ENCODE peak calls at places on chromosomes 13 and 19, in eight cellular contexts. One of them, this sample, is unnamed.

GRCh38 chr13:99208185-99208584 is 7.5 kb downstream of the UBAC2 start:
- DNase-seq in RCC 7860: no peak
- DNase-seq in foreskin fibroblast: no peak
- DNase-seq in effector CD4-positive, alpha-beta T cell: no peak
- DNase-seq in central memory CD8-positive, alpha-beta T cell: no peak
- DNase-seq in dorsolateral prefrontal cortex: no peak
- DNase-seq in hypothalamus: no peak
- DNase-seq in NCI-H1092 treated with DMSO at 0.1 percent for 48 hours: no peak
- DNase-seq in this sample: no peak

GRCh38 chr13:80371840-80372509 is 31.0 kb upstream of the SPRY2 start:
- DNase-seq in central memory CD8-positive, alpha-beta T cell: no peak
- DNase-seq in NCI-H1092 treated with DMSO at 0.1 percent for 48 hours: no peak
- DNase-seq in dorsolateral prefrontal cortex: no peak
- DNase-seq in effector CD4-positive, alpha-beta T cell: no peak
- DNase-seq in foreskin fibroblast: no peak
- DNase-seq in hypothalamus: no peak
- DNase-seq in RCC 7860: no peak
- DNase-seq in this sample: no peak

GRCh38 chr19:44677019-44677809 is 5.9 kb downstream of the CEACAM19 start:
- DNase-seq in RCC 7860: peak
- DNase-seq in dorsolateral prefrontal cortex: no peak
- DNase-seq in NCI-H1092 treated with DMSO at 0.1 percent for 48 hours: no peak
- DNase-seq in hypothalamus: no peak
- DNase-seq in central memory CD8-positive, alpha-beta T cell: no peak
- DNase-seq in foreskin fibroblast: peak
- DNase-seq in effector CD4-positive, alpha-beta T cell: no peak
- DNase-seq in this sample: no peak

GRCh38 chr19:18110833-18111232 is 13.3 kb downstream of the MAST3 start:
- DNase-seq in foreskin fibroblast: no peak
- DNase-seq in hypothalamus: no peak
- DNase-seq in effector CD4-positive, alpha-beta T cell: no peak
- DNase-seq in NCI-H1092 treated with DMSO at 0.1 percent for 48 hours: no peak
- DNase-seq in dorsolateral prefrontal cortex: no peak
- DNase-seq in central memory CD8-positive, alpha-beta T cell: no peak
- DNase-seq in RCC 7860: no peak
- DNase-seq in this sample: no peak

GRCh38 chr19:49983645-49984229 is 22.8 kb upstream of the SIGLEC11 start:
- DNase-seq in effector CD4-positive, alpha-beta T cell: peak
- DNase-seq in foreskin fibroblast: peak
- DNase-seq in RCC 7860: peak
- DNase-seq in dorsolateral prefrontal cortex: peak
- DNase-seq in NCI-H1092 treated with DMSO at 0.1 percent for 48 hours: peak
- DNase-seq in hypothalamus: no peak
- DNase-seq in central memory CD8-positive, alpha-beta T cell: peak
- DNase-seq in this sample: no peak

GRCh38 chr19:55112246-55112780 is 5.1 kb downstream of the PPP1R12C start:
- DNase-seq in foreskin fibroblast: no peak
- DNase-seq in dorsolateral prefrontal cortex: no peak
- DNase-seq in central memory CD8-positive, alpha-beta T cell: no peak
- DNase-seq in RCC 7860: no peak
- DNase-seq in hypothalamus: no peak
- DNase-seq in effector CD4-positive, alpha-beta T cell: no peak
- DNase-seq in NCI-H1092 treated with DMSO at 0.1 percent for 48 hours: no peak
- DNase-seq in this sample: no peak

GRCh38 chr19:13830761-13831481 is 35.7 kb downstream of the ZSWIM4 start:
- DNase-seq in hypothalamus: no peak
- DNase-seq in foreskin fibroblast: peak
- DNase-seq in central memory CD8-positive, alpha-beta T cell: no peak
- DNase-seq in RCC 7860: no peak
- DNase-seq in dorsolateral prefrontal cortex: no peak
- DNase-seq in effector CD4-positive, alpha-beta T cell: no peak
- DNase-seq in NCI-H1092 treated with DMSO at 0.1 percent for 48 hours: no peak
- DNase-seq in this sample: no peak

GRCh38 chr13:107665926-107666458 is 549.3 kb downstream of the LIG4 start:
- DNase-seq in dorsolateral prefrontal cortex: no peak
- DNase-seq in effector CD4-positive, alpha-beta T cell: no peak
- DNase-seq in RCC 7860: no peak
- DNase-seq in hypothalamus: no peak
- DNase-seq in central memory CD8-positive, alpha-beta T cell: no peak
- DNase-seq in foreskin fibroblast: no peak
- DNase-seq in NCI-H1092 treated with DMSO at 0.1 percent for 48 hours: no peak
- DNase-seq in this sample: no peak

GRCh38 chr13:31045621-31046081 is 113.2 kb downstream of the TEX26 start:
- DNase-seq in foreskin fibroblast: peak
- DNase-seq in hypothalamus: no peak
- DNase-seq in RCC 7860: peak
- DNase-seq in central memory CD8-positive, alpha-beta T cell: no peak
- DNase-seq in dorsolateral prefrontal cortex: no peak
- DNase-seq in NCI-H1092 treated with DMSO at 0.1 percent for 48 hours: no peak
- DNase-seq in effector CD4-positive, alpha-beta T cell: peak
- DNase-seq in this sample: peak

GRCh38 chr19:16013851-16014840 is 62.1 kb upstream of the TPM4 start:
- DNase-seq in hypothalamus: no peak
- DNase-seq in central memory CD8-positive, alpha-beta T cell: no peak
- DNase-seq in foreskin fibroblast: no peak
- DNase-seq in RCC 7860: no peak
- DNase-seq in effector CD4-positive, alpha-beta T cell: no peak
- DNase-seq in dorsolateral prefrontal cortex: no peak
- DNase-seq in NCI-H1092 treated with DMSO at 0.1 percent for 48 hours: no peak
- DNase-seq in this sample: no peak

GRCh38 chr19:17686027-17686511 is 2.1 kb downstream of the UNC13A start:
- DNase-seq in hypothalamus: no peak
- DNase-seq in NCI-H1092 treated with DMSO at 0.1 percent for 48 hours: no peak
- DNase-seq in RCC 7860: no peak
- DNase-seq in foreskin fibroblast: peak
- DNase-seq in dorsolateral prefrontal cortex: no peak
- DNase-seq in central memory CD8-positive, alpha-beta T cell: no peak
- DNase-seq in effector CD4-positive, alpha-beta T cell: no peak
- DNase-seq in this sample: no peak

GRCh38 chr19:45408830-45409593 is 2.6 kb downstream of the POLR1G start:
- DNase-seq in effector CD4-positive, alpha-beta T cell: no peak
- DNase-seq in central memory CD8-positive, alpha-beta T cell: no peak
- DNase-seq in foreskin fibroblast: no peak
- DNase-seq in dorsolateral prefrontal cortex: no peak
- DNase-seq in NCI-H1092 treated with DMSO at 0.1 percent for 48 hours: no peak
- DNase-seq in RCC 7860: no peak
- DNase-seq in hypothalamus: no peak
- DNase-seq in this sample: no peak

GRCh38 chr13:30681489-30682242 is 53.7 kb upstream of the ALOX5AP start:
- DNase-seq in foreskin fibroblast: peak
- DNase-seq in effector CD4-positive, alpha-beta T cell: no peak
- DNase-seq in dorsolateral prefrontal cortex: no peak
- DNase-seq in central memory CD8-positive, alpha-beta T cell: no peak
- DNase-seq in hypothalamus: no peak
- DNase-seq in NCI-H1092 treated with DMSO at 0.1 percent for 48 hours: no peak
- DNase-seq in RCC 7860: no peak
- DNase-seq in this sample: no peak

GRCh38 chr19:42277821-42278809 is 9.1 kb downstream of the CIC start:
- DNase-seq in NCI-H1092 treated with DMSO at 0.1 percent for 48 hours: no peak
- DNase-seq in dorsolateral prefrontal cortex: no peak
- DNase-seq in effector CD4-positive, alpha-beta T cell: no peak
- DNase-seq in central memory CD8-positive, alpha-beta T cell: no peak
- DNase-seq in hypothalamus: no peak
- DNase-seq in foreskin fibroblast: peak
- DNase-seq in RCC 7860: no peak
- DNase-seq in this sample: no peak

GRCh38 chr19:43957891-43958290 is 6.9 kb downstream of the ZNF221 start:
- DNase-seq in foreskin fibroblast: peak
- DNase-seq in NCI-H1092 treated with DMSO at 0.1 percent for 48 hours: no peak
- DNase-seq in central memory CD8-positive, alpha-beta T cell: no peak
- DNase-seq in effector CD4-positive, alpha-beta T cell: no peak
- DNase-seq in RCC 7860: no peak
- DNase-seq in dorsolateral prefrontal cortex: no peak
- DNase-seq in hypothalamus: no peak
- DNase-seq in this sample: peak

GRCh38 chr19:45311640-45312039 is 11.0 kb downstream of the CKM start:
- DNase-seq in NCI-H1092 treated with DMSO at 0.1 percent for 48 hours: no peak
- DNase-seq in hypothalamus: no peak
- DNase-seq in foreskin fibroblast: peak
- DNase-seq in dorsolateral prefrontal cortex: no peak
- DNase-seq in effector CD4-positive, alpha-beta T cell: no peak
- DNase-seq in central memory CD8-positive, alpha-beta T cell: no peak
- DNase-seq in RCC 7860: no peak
- DNase-seq in this sample: no peak

GRCh38 chr19:17865364-17866311 is 5.9 kb downstream of the RPL18A start:
- DNase-seq in NCI-H1092 treated with DMSO at 0.1 percent for 48 hours: no peak
- DNase-seq in foreskin fibroblast: peak
- DNase-seq in RCC 7860: peak
- DNase-seq in hypothalamus: no peak
- DNase-seq in central memory CD8-positive, alpha-beta T cell: no peak
- DNase-seq in effector CD4-positive, alpha-beta T cell: no peak
- DNase-seq in dorsolateral prefrontal cortex: no peak
- DNase-seq in this sample: no peak

GRCh38 chr13:96958286-96958891 is 35.9 kb downstream of the OXGR1 start:
- DNase-seq in dorsolateral prefrontal cortex: no peak
- DNase-seq in foreskin fibroblast: peak
- DNase-seq in RCC 7860: no peak
- DNase-seq in NCI-H1092 treated with DMSO at 0.1 percent for 48 hours: peak
- DNase-seq in hypothalamus: no peak
- DNase-seq in effector CD4-positive, alpha-beta T cell: no peak
- DNase-seq in central memory CD8-positive, alpha-beta T cell: no peak
- DNase-seq in this sample: no peak

GRCh38 chr19:50559636-50560035 is 8.6 kb downstream of the LRRC4B start:
- DNase-seq in hypothalamus: no peak
- DNase-seq in effector CD4-positive, alpha-beta T cell: no peak
- DNase-seq in RCC 7860: no peak
- DNase-seq in foreskin fibroblast: no peak
- DNase-seq in central memory CD8-positive, alpha-beta T cell: no peak
- DNase-seq in NCI-H1092 treated with DMSO at 0.1 percent for 48 hours: no peak
- DNase-seq in dorsolateral prefrontal cortex: no peak
- DNase-seq in this sample: no peak

GRCh38 chr19:35736913-35737886 is 5.1 kb downstream of the IGFLR1 start:
- DNase-seq in NCI-H1092 treated with DMSO at 0.1 percent for 48 hours: no peak
- DNase-seq in central memory CD8-positive, alpha-beta T cell: no peak
- DNase-seq in effector CD4-positive, alpha-beta T cell: no peak
- DNase-seq in RCC 7860: no peak
- DNase-seq in hypothalamus: no peak
- DNase-seq in dorsolateral prefrontal cortex: no peak
- DNase-seq in foreskin fibroblast: peak
- DNase-seq in this sample: no peak

GRCh38 chr19:48512504-48513288 is 1.1 kb upstream of the LMTK3 start:
- DNase-seq in RCC 7860: no peak
- DNase-seq in central memory CD8-positive, alpha-beta T cell: no peak
- DNase-seq in effector CD4-positive, alpha-beta T cell: no peak
- DNase-seq in NCI-H1092 treated with DMSO at 0.1 percent for 48 hours: no peak
- DNase-seq in dorsolateral prefrontal cortex: no peak
- DNase-seq in hypothalamus: no peak
- DNase-seq in foreskin fibroblast: no peak
- DNase-seq in this sample: no peak

GRCh38 chr13:78608705-78609463 is 5.5 kb upstream of the POU4F1 start:
- DNase-seq in RCC 7860: no peak
- DNase-seq in central memory CD8-positive, alpha-beta T cell: no peak
- DNase-seq in NCI-H1092 treated with DMSO at 0.1 percent for 48 hours: peak
- DNase-seq in foreskin fibroblast: peak
- DNase-seq in hypothalamus: no peak
- DNase-seq in dorsolateral prefrontal cortex: no peak
- DNase-seq in effector CD4-positive, alpha-beta T cell: no peak
- DNase-seq in this sample: no peak

GRCh38 chr19:3403489-3404323 is 37.3 kb downstream of the NFIC start:
- DNase-seq in hypothalamus: peak
- DNase-seq in dorsolateral prefrontal cortex: peak
- DNase-seq in effector CD4-positive, alpha-beta T cell: no peak
- DNase-seq in RCC 7860: no peak
- DNase-seq in NCI-H1092 treated with DMSO at 0.1 percent for 48 hours: peak
- DNase-seq in foreskin fibroblast: peak
- DNase-seq in central memory CD8-positive, alpha-beta T cell: no peak
- DNase-seq in this sample: no peak

GRCh38 chr19:12495002-12495802 is 10.6 kb upstream of the ZNF709 start:
- DNase-seq in effector CD4-positive, alpha-beta T cell: peak
- DNase-seq in NCI-H1092 treated with DMSO at 0.1 percent for 48 hours: peak
- DNase-seq in hypothalamus: peak
- DNase-seq in dorsolateral prefrontal cortex: peak
- DNase-seq in RCC 7860: peak
- DNase-seq in foreskin fibroblast: peak
- DNase-seq in central memory CD8-positive, alpha-beta T cell: peak
- DNase-seq in this sample: peak

GRCh38 chr13:23473236-23473635 is 39.7 kb upstream of the SACS start:
- DNase-seq in foreskin fibroblast: no peak
- DNase-seq in central memory CD8-positive, alpha-beta T cell: no peak
- DNase-seq in NCI-H1092 treated with DMSO at 0.1 percent for 48 hours: no peak
- DNase-seq in hypothalamus: no peak
- DNase-seq in RCC 7860: no peak
- DNase-seq in effector CD4-positive, alpha-beta T cell: no peak
- DNase-seq in dorsolateral prefrontal cortex: no peak
- DNase-seq in this sample: no peak

This sample was measured in epithelial cell of proximal tubule.